ENCODE peak calls at places on chromosomes 5 and 9, in five cellular contexts. P, F, Y, L and U are unnamed samples.

GRCh38 chr5:158639876-158640570 is 459.7 kb downstream of the EBF1 start:
- DNase-seq in P (no peak), F (no peak), Y (no peak), L (no peak), U (no peak)

GRCh38 chr5:178551059-178551458 is 39.1 kb downstream of the COL23A1 start:
- DNase-seq in P (peak), F (no peak), Y (no peak), L (no peak), U (no peak)

GRCh38 chr5:37722236-37723146 is 117.3 kb downstream of the GDNF start:
- DNase-seq in P (peak), F (no peak), Y (no peak), L (peak), U (no peak)

GRCh38 chr9:708182-708555 is 133.3 kb upstream of the DMRT1 start:
- DNase-seq in P (no peak), F (no peak), Y (no peak), L (no peak), U (no peak)

GRCh38 chr9:8474937-8475336 is 675.4 kb upstream of the DMAC1 start:
- DNase-seq in P (no peak), F (no peak), Y (no peak), L (no peak), U (no peak)

GRCh38 chr5:149937610-149938009 is 7.0 kb downstream of the PDE6A start:
- DNase-seq in P (peak), F (no peak), Y (no peak), L (no peak), U (no peak)

GRCh38 chr9:96048116-96048953 is 172.8 kb downstream of the ERCC6L2 start:
- DNase-seq in P (no peak), F (no peak), Y (no peak), L (no peak), U (no peak)

GRCh38 chr5:176740131-176740701 is 70.1 kb upstream of the UNC5A start:
- DNase-seq in P (no peak), F (no peak), Y (peak), L (no peak), U (no peak)

GRCh38 chr5:16546712-16547111 is 70.1 kb downstream of the RETREG1 start:
- DNase-seq in P (no peak), F (no peak), Y (no peak), L (no peak), U (no peak)

GRCh38 chr5:58069016-58069705 is 390.7 kb downstream of the PLK2 start:
- DNase-seq in P (no peak), F (no peak), Y (no peak), L (no peak), U (no peak)

GRCh38 chr5:82662340-82662739 is 384.2 kb upstream of the RPS23 start:
- DNase-seq in P (no peak), F (peak), Y (no peak), L (no peak), U (no peak)

GRCh38 chr5:136811551-136811950 is 446.2 kb upstream of the TRPC7 start:
- DNase-seq in P (peak), F (no peak), Y (no peak), L (peak), U (no peak)

GRCh38 chr5:32760091-32760509 is 49.0 kb downstream of the NPR3 start:
- DNase-seq in P (peak), F (no peak), Y (no peak), L (peak), U (no peak)

GRCh38 chr5:31605920-31606319 is 33.0 kb upstream of the PDZD2 start:
- DNase-seq in P (no peak), F (no peak), Y (no peak), L (no peak), U (no peak)

GRCh38 chr9:33048054-33048465 is 23.0 kb downstream of the DNAJA1 start:
- DNase-seq in P (no peak), F (no peak), Y (no peak), L (no peak), U (no peak)

GRCh38 chr5:77852514-77853352 is 76.6 kb upstream of the TBCA start:
- DNase-seq in P (peak), F (peak), Y (no peak), L (peak), U (no peak)

GRCh38 chr9:102795532-102795931 is 199.6 kb upstream of the CYLC2 start:
- DNase-seq in P (no peak), F (no peak), Y (no peak), L (no peak), U (no peak)

GRCh38 chr9:115115117-115115880 is 2.7 kb downstream of the TNC start:
- DNase-seq in P (no peak), F (no peak), Y (no peak), L (no peak), U (no peak)

GRCh38 chr9:38641985-38642864 is 21.8 kb upstream of the ANKRD18A start:
- DNase-seq in P (peak), F (no peak), Y (no peak), L (no peak), U (no peak)

GRCh38 chr9:95508242-95508967 is 8.4 kb downstream of the PTCH1 start:
- DNase-seq in P (no peak), F (no peak), Y (no peak), L (no peak), U (no peak)

GRCh38 chr5:71925608-71926091 is 181.6 kb upstream of the MAP1B start:
- DNase-seq in P (no peak), F (no peak), Y (no peak), L (peak), U (no peak)

GRCh38 chr5:173513521-173513991 is 102.9 kb downstream of the BOD1 start:
- DNase-seq in P (no peak), F (no peak), Y (no peak), L (no peak), U (no peak)